ENCODE peak calls at places on chromosomes 13 and 19, in ten cellular contexts. One of them, this sample, is unnamed.

GRCh38 chr19:4390017-4390861 is 10.1 kb downstream of the SH3GL1 start:
- ATAC-seq in body of pancreas: no peak
- ATAC-seq in IMR-90: peak
- ATAC-seq in K562: no peak
- ATAC-seq in A549: no peak
- ATAC-seq in HepG2: peak
- ATAC-seq in HCT116: no peak
- ATAC-seq in upper lobe of left lung: peak
- ATAC-seq in heart left ventricle: peak
- ATAC-seq in right lobe of liver: peak
- ATAC-seq in this sample: peak

GRCh38 chr19:13022111-13022858 is 27.0 kb downstream of the NFIX start:
- ATAC-seq in HepG2: peak
- ATAC-seq in HCT116: no peak
- ATAC-seq in heart left ventricle: peak
- ATAC-seq in body of pancreas: peak
- ATAC-seq in upper lobe of left lung: peak
- ATAC-seq in A549: no peak
- ATAC-seq in K562: peak
- ATAC-seq in right lobe of liver: peak
- ATAC-seq in IMR-90: peak
- ATAC-seq in this sample: peak

GRCh38 chr13:44810067-44810840 is 179.0 kb downstream of the NUFIP1 start:
- ATAC-seq in HepG2: no peak
- ATAC-seq in heart left ventricle: no peak
- ATAC-seq in body of pancreas: no peak
- ATAC-seq in HCT116: no peak
- ATAC-seq in IMR-90: peak
- ATAC-seq in A549: no peak
- ATAC-seq in upper lobe of left lung: no peak
- ATAC-seq in K562: no peak
- ATAC-seq in right lobe of liver: no peak
- ATAC-seq in this sample: no peak

GRCh38 chr13:30848332-30849027 is 57.6 kb upstream of the MEDAG start:
- ATAC-seq in HepG2: no peak
- ATAC-seq in body of pancreas: no peak
- ATAC-seq in K562: no peak
- ATAC-seq in right lobe of liver: no peak
- ATAC-seq in upper lobe of left lung: no peak
- ATAC-seq in heart left ventricle: no peak
- ATAC-seq in HCT116: no peak
- ATAC-seq in A549: no peak
- ATAC-seq in IMR-90: no peak
- ATAC-seq in this sample: no peak

GRCh38 chr13:44543424-44543823 is 32.7 kb downstream of the TSC22D1 start:
- ATAC-seq in K562: no peak
- ATAC-seq in HepG2: no peak
- ATAC-seq in IMR-90: no peak
- ATAC-seq in upper lobe of left lung: no peak
- ATAC-seq in right lobe of liver: no peak
- ATAC-seq in heart left ventricle: no peak
- ATAC-seq in body of pancreas: no peak
- ATAC-seq in A549: no peak
- ATAC-seq in HCT116: no peak
- ATAC-seq in this sample: no peak

GRCh38 chr13:44331446-44331845 is 42.2 kb upstream of the SERP2 start:
- ATAC-seq in upper lobe of left lung: no peak
- ATAC-seq in HepG2: no peak
- ATAC-seq in HCT116: peak
- ATAC-seq in A549: no peak
- ATAC-seq in body of pancreas: no peak
- ATAC-seq in K562: no peak
- ATAC-seq in right lobe of liver: no peak
- ATAC-seq in IMR-90: no peak
- ATAC-seq in heart left ventricle: peak
- ATAC-seq in this sample: peak

GRCh38 chr13:21434588-21434987 is 24.5 kb downstream of the ZDHHC20 start:
- ATAC-seq in A549: no peak
- ATAC-seq in K562: no peak
- ATAC-seq in body of pancreas: no peak
- ATAC-seq in heart left ventricle: peak
- ATAC-seq in upper lobe of left lung: no peak
- ATAC-seq in HepG2: no peak
- ATAC-seq in right lobe of liver: peak
- ATAC-seq in HCT116: no peak
- ATAC-seq in IMR-90: no peak
- ATAC-seq in this sample: no peak

GRCh38 chr13:44649834-44650233 is 73.7 kb upstream of the TSC22D1 start:
- ATAC-seq in HepG2: no peak
- ATAC-seq in K562: no peak
- ATAC-seq in body of pancreas: no peak
- ATAC-seq in IMR-90: no peak
- ATAC-seq in A549: no peak
- ATAC-seq in heart left ventricle: no peak
- ATAC-seq in HCT116: no peak
- ATAC-seq in right lobe of liver: no peak
- ATAC-seq in upper lobe of left lung: no peak
- ATAC-seq in this sample: no peak

GRCh38 chr19:9860407-9860806 is 25.3 kb downstream of the PIN1 start:
- ATAC-seq in A549: no peak
- ATAC-seq in upper lobe of left lung: no peak
- ATAC-seq in heart left ventricle: no peak
- ATAC-seq in IMR-90: no peak
- ATAC-seq in HepG2: no peak
- ATAC-seq in K562: no peak
- ATAC-seq in HCT116: no peak
- ATAC-seq in body of pancreas: no peak
- ATAC-seq in right lobe of liver: no peak
- ATAC-seq in this sample: no peak

GRCh38 chr19:5326545-5326944 is 14.1 kb downstream of the PTPRS start:
- ATAC-seq in IMR-90: no peak
- ATAC-seq in right lobe of liver: no peak
- ATAC-seq in A549: no peak
- ATAC-seq in upper lobe of left lung: no peak
- ATAC-seq in heart left ventricle: no peak
- ATAC-seq in HepG2: no peak
- ATAC-seq in K562: no peak
- ATAC-seq in body of pancreas: no peak
- ATAC-seq in HCT116: no peak
- ATAC-seq in this sample: no peak

GRCh38 chr13:81480634-81481033 is 1139.7 kb upstream of the SPRY2 start:
- ATAC-seq in IMR-90: no peak
- ATAC-seq in HCT116: no peak
- ATAC-seq in heart left ventricle: no peak
- ATAC-seq in body of pancreas: no peak
- ATAC-seq in HepG2: no peak
- ATAC-seq in A549: no peak
- ATAC-seq in right lobe of liver: no peak
- ATAC-seq in upper lobe of left lung: no peak
- ATAC-seq in K562: no peak
- ATAC-seq in this sample: no peak

GRCh38 chr13:113146750-113147149 is 11.7 kb upstream of the PROZ start:
- ATAC-seq in body of pancreas: no peak
- ATAC-seq in heart left ventricle: no peak
- ATAC-seq in K562: no peak
- ATAC-seq in HCT116: no peak
- ATAC-seq in A549: no peak
- ATAC-seq in upper lobe of left lung: no peak
- ATAC-seq in right lobe of liver: no peak
- ATAC-seq in IMR-90: no peak
- ATAC-seq in HepG2: no peak
- ATAC-seq in this sample: no peak

GRCh38 chr13:41707192-41707858 is 250.0 kb downstream of the RGCC start:
- ATAC-seq in body of pancreas: peak
- ATAC-seq in HepG2: no peak
- ATAC-seq in right lobe of liver: peak
- ATAC-seq in K562: no peak
- ATAC-seq in IMR-90: no peak
- ATAC-seq in upper lobe of left lung: no peak
- ATAC-seq in heart left ventricle: peak
- ATAC-seq in HCT116: no peak
- ATAC-seq in A549: no peak
- ATAC-seq in this sample: no peak

GRCh38 chr13:39692650-39693438 is 37.4 kb downstream of the COG6 start:
- ATAC-seq in A549: no peak
- ATAC-seq in body of pancreas: no peak
- ATAC-seq in K562: no peak
- ATAC-seq in HCT116: no peak
- ATAC-seq in HepG2: no peak
- ATAC-seq in upper lobe of left lung: no peak
- ATAC-seq in heart left ventricle: no peak
- ATAC-seq in IMR-90: peak
- ATAC-seq in right lobe of liver: no peak
- ATAC-seq in this sample: no peak

DNA sequence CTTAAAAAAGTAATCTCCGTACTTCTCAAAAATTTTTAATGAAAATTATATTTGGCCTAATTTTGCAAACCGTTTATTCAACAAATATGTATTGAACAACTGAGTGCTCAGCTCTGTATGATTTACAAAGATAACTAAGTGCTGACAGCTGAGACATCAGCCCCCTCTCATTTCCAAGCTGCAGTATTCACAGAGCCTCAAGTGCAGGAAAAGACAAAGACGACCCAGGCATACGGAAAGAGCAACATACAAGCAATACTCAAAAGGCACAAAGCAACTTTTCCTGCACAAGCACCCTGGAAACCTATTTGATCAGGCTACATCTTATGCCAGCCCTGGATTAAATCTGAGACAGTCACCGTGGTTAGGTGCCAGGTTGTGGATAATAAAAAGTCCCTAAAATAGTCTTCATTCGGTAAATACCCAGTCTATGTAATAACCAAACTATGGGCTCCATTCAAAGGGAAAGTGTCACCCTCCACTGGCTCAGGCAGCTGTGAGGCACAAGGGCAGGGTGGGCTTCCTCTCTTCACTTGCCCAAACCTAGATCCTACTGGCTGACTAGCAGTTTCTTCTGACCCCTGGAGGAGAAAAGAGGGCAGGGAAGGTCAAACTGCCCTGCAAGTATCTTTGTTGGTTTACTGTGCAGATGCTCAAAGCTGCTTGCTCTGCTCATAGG is 65.5 kb downstream of the TBC1D4 start:
- ATAC-seq in IMR-90: peak
- ATAC-seq in HCT116: peak
- ATAC-seq in heart left ventricle: no peak
- ATAC-seq in A549: peak
- ATAC-seq in body of pancreas: no peak
- ATAC-seq in upper lobe of left lung: no peak
- ATAC-seq in right lobe of liver: no peak
- ATAC-seq in HepG2: no peak
- ATAC-seq in K562: no peak
- ATAC-seq in this sample: no peak
- H3K27ac ChIP-seq in IMR-90: no peak
- H3K27ac ChIP-seq in HCT116: no peak
- H3K27ac ChIP-seq in heart left ventricle: peak
- H3K27ac ChIP-seq in A549: peak
- H3K27ac ChIP-seq in body of pancreas: peak
- H3K27ac ChIP-seq in upper lobe of left lung: peak
- H3K27ac ChIP-seq in right lobe of liver: no peak
- H3K27ac ChIP-seq in HepG2: peak
- H3K27ac ChIP-seq in K562: no peak
- H3K27ac ChIP-seq in this sample: peak

GRCh38 chr19:33894787-33895186 is 98.1 kb downstream of the KCTD15 start:
- ATAC-seq in K562: no peak
- ATAC-seq in heart left ventricle: no peak
- ATAC-seq in right lobe of liver: no peak
- ATAC-seq in upper lobe of left lung: no peak
- ATAC-seq in body of pancreas: no peak
- ATAC-seq in IMR-90: no peak
- ATAC-seq in A549: peak
- ATAC-seq in HCT116: no peak
- ATAC-seq in HepG2: no peak
- ATAC-seq in this sample: no peak

GRCh38 chr19:33895366-33895765 is 98.7 kb downstream of the KCTD15 start:
- ATAC-seq in right lobe of liver: no peak
- ATAC-seq in upper lobe of left lung: no peak
- ATAC-seq in A549: peak
- ATAC-seq in body of pancreas: no peak
- ATAC-seq in heart left ventricle: no peak
- ATAC-seq in IMR-90: no peak
- ATAC-seq in HCT116: no peak
- ATAC-seq in HepG2: no peak
- ATAC-seq in K562: no peak
- ATAC-seq in this sample: no peak

GRCh38 chr19:33900817-33901216 is 104.1 kb downstream of the KCTD15 start:
- ATAC-seq in A549: no peak
- ATAC-seq in upper lobe of left lung: no peak
- ATAC-seq in HepG2: no peak
- ATAC-seq in heart left ventricle: no peak
- ATAC-seq in K562: no peak
- ATAC-seq in body of pancreas: peak
- ATAC-seq in HCT116: no peak
- ATAC-seq in right lobe of liver: peak
- ATAC-seq in IMR-90: no peak
- ATAC-seq in this sample: no peak

GRCh38 chr19:33902395-33902794 is 105.7 kb downstream of the KCTD15 start:
- ATAC-seq in A549: no peak
- ATAC-seq in upper lobe of left lung: no peak
- ATAC-seq in right lobe of liver: no peak
- ATAC-seq in body of pancreas: no peak
- ATAC-seq in K562: no peak
- ATAC-seq in IMR-90: no peak
- ATAC-seq in HCT116: no peak
- ATAC-seq in HepG2: no peak
- ATAC-seq in heart left ventricle: no peak
- ATAC-seq in this sample: no peak

GRCh38 chr19:33898062-33898677 is 101.5 kb downstream of the KCTD15 start:
- ATAC-seq in body of pancreas: no peak
- ATAC-seq in HCT116: no peak
- ATAC-seq in HepG2: no peak
- ATAC-seq in upper lobe of left lung: no peak
- ATAC-seq in heart left ventricle: no peak
- ATAC-seq in IMR-90: no peak
- ATAC-seq in right lobe of liver: no peak
- ATAC-seq in A549: no peak
- ATAC-seq in K562: no peak
- ATAC-seq in this sample: no peak
- TF ChIP-seq POLR2A in body of pancreas: no peak
- TF ChIP-seq POLR2A in HCT116: no peak
- TF ChIP-seq POLR2A in HepG2: no peak
- TF ChIP-seq POLR2A in upper lobe of left lung: no peak
- TF ChIP-seq POLR2A in heart left ventricle: no peak
- TF ChIP-seq POLR2A in IMR-90: no peak
- TF ChIP-seq POLR2A in right lobe of liver: no peak
- TF ChIP-seq POLR2A in A549: no peak
- TF ChIP-seq POLR2A in K562: no peak
- TF ChIP-seq POLR2A in this sample: no peak

GRCh38 chr19:50772408-50773311 is 2.4 kb downstream of the GPR32 start:
- ATAC-seq in HCT116: peak
- ATAC-seq in upper lobe of left lung: no peak
- ATAC-seq in K562: peak
- ATAC-seq in right lobe of liver: no peak
- ATAC-seq in IMR-90: no peak
- ATAC-seq in heart left ventricle: no peak
- ATAC-seq in A549: peak
- ATAC-seq in HepG2: no peak
- ATAC-seq in body of pancreas: no peak
- ATAC-seq in this sample: no peak
- H3K4me3 ChIP-seq in HCT116: no peak
- H3K4me3 ChIP-seq in upper lobe of left lung: no peak
- H3K4me3 ChIP-seq in K562: no peak
- H3K4me3 ChIP-seq in right lobe of liver: no peak
- H3K4me3 ChIP-seq in IMR-90: no peak
- H3K4me3 ChIP-seq in heart left ventricle: no peak
- H3K4me3 ChIP-seq in A549: no peak
- H3K4me3 ChIP-seq in HepG2: no peak
- H3K4me3 ChIP-seq in body of pancreas: no peak
- H3K4me3 ChIP-seq in this sample: no peak

GRCh38 chr19:42422092-42422575 is 5.1 kb downstream of the LIPE start:
- ATAC-seq in upper lobe of left lung: no peak
- ATAC-seq in body of pancreas: no peak
- ATAC-seq in HCT116: no peak
- ATAC-seq in K562: no peak
- ATAC-seq in HepG2: no peak
- ATAC-seq in right lobe of liver: no peak
- ATAC-seq in heart left ventricle: peak
- ATAC-seq in IMR-90: no peak
- ATAC-seq in A549: no peak
- ATAC-seq in this sample: no peak
- H3K27ac ChIP-seq in upper lobe of left lung: peak
- H3K27ac ChIP-seq in body of pancreas: peak
- H3K27ac ChIP-seq in HCT116: no peak
- H3K27ac ChIP-seq in K562: no peak
- H3K27ac ChIP-seq in HepG2: no peak
- H3K27ac ChIP-seq in right lobe of liver: no peak
- H3K27ac ChIP-seq in heart left ventricle: peak
- H3K27ac ChIP-seq in IMR-90: no peak
- H3K27ac ChIP-seq in A549: no peak
- H3K27ac ChIP-seq in this sample: peak

This sample was measured in gastroesophageal sphincter.